ENCODE peak calls at places on chromosomes 5 and 9, in five cellular contexts. One of them, this sample, is unnamed.

GRCh38 chr5:82348749-82349148 is 70.6 kb upstream of the RPS23 start:
- DNase-seq in iPS-NIHi11: no peak
- DNase-seq in EL: no peak
- DNase-seq in MV-4-11: no peak
- DNase-seq in cardiac muscle cell: no peak
- DNase-seq in this sample: no peak

GRCh38 chr5:115733607-115734006 is 82.9 kb downstream of the CDO1 start:
- DNase-seq in iPS-NIHi11: no peak
- DNase-seq in EL: no peak
- DNase-seq in MV-4-11: no peak
- DNase-seq in cardiac muscle cell: no peak
- DNase-seq in this sample: no peak

GRCh38 chr5:180784497-180785097 is 18.0 kb downstream of the MGAT1 start:
- DNase-seq in iPS-NIHi11: peak; percentile 78
- DNase-seq in EL: peak; percentile 85
- DNase-seq in MV-4-11: peak; percentile 58
- DNase-seq in cardiac muscle cell: peak; percentile 88
- DNase-seq in this sample: peak; percentile 87

GRCh38 chr9:98972641-98973545 is 29.2 kb downstream of the COL15A1 start:
- DNase-seq in iPS-NIHi11: no peak
- DNase-seq in EL: no peak
- DNase-seq in MV-4-11: no peak
- DNase-seq in cardiac muscle cell: no peak
- DNase-seq in this sample: no peak

GRCh38 chr9:124771867-124772621 is 933 bp upstream of the NR6A1 start:
- DNase-seq in iPS-NIHi11: peak; percentile 80
- DNase-seq in EL: peak; percentile 77
- DNase-seq in MV-4-11: peak; percentile 22
- DNase-seq in cardiac muscle cell: peak; percentile 81
- DNase-seq in this sample: peak; percentile 84

GRCh38 chr9:113651896-113652295 is 188.4 kb downstream of the RGS3 start:
- DNase-seq in iPS-NIHi11: no peak
- DNase-seq in EL: no peak
- DNase-seq in MV-4-11: no peak
- DNase-seq in cardiac muscle cell: no peak
- DNase-seq in this sample: no peak

GRCh38 chr5:50888754-50889153 is 222.3 kb downstream of the PARP8 start:
- DNase-seq in iPS-NIHi11: no peak
- DNase-seq in EL: no peak
- DNase-seq in MV-4-11: no peak
- DNase-seq in cardiac muscle cell: no peak
- DNase-seq in this sample: peak; percentile 22

GRCh38 chr9:123616707-123617106 is 260.7 kb downstream of the CRB2 start:
- DNase-seq in iPS-NIHi11: no peak
- DNase-seq in EL: no peak
- DNase-seq in MV-4-11: no peak
- DNase-seq in cardiac muscle cell: no peak
- DNase-seq in this sample: no peak

GRCh38 chr5:170470275-170470674 is 33.5 kb upstream of the KCNIP1 start:
- DNase-seq in iPS-NIHi11: no peak
- DNase-seq in EL: no peak
- DNase-seq in MV-4-11: no peak
- DNase-seq in cardiac muscle cell: no peak
- DNase-seq in this sample: no peak

GRCh38 chr5:180832638-180833068 is 28.4 kb downstream of the ZFP62 start:
- DNase-seq in iPS-NIHi11: no peak
- DNase-seq in EL: no peak
- DNase-seq in MV-4-11: no peak
- DNase-seq in cardiac muscle cell: no peak
- DNase-seq in this sample: no peak

GRCh38 chr9:93028448-93029006 is 30.0 kb upstream of the SUSD3 start:
- DNase-seq in iPS-NIHi11: no peak
- DNase-seq in EL: no peak
- DNase-seq in MV-4-11: peak; percentile 94
- DNase-seq in cardiac muscle cell: peak; percentile 49
- DNase-seq in this sample: no peak

GRCh38 chr5:5615569-5615968 is 193.1 kb downstream of the ICE1 start:
- DNase-seq in iPS-NIHi11: no peak
- DNase-seq in EL: no peak
- DNase-seq in MV-4-11: no peak
- DNase-seq in cardiac muscle cell: no peak
- DNase-seq in this sample: no peak

GRCh38 chr5:76403963-76404693 is 1.0 kb downstream of the IQGAP2 start:
- DNase-seq in iPS-NIHi11: peak; percentile 77
- DNase-seq in EL: no peak
- DNase-seq in MV-4-11: peak; percentile 34
- DNase-seq in cardiac muscle cell: no peak
- DNase-seq in this sample: peak; percentile 72

GRCh38 chr5:167684251-167684650 is 607.2 kb upstream of the WWC1 start:
- DNase-seq in iPS-NIHi11: no peak
- DNase-seq in EL: no peak
- DNase-seq in MV-4-11: no peak
- DNase-seq in cardiac muscle cell: peak; percentile 33
- DNase-seq in this sample: no peak

GRCh38 chr9:97984188-97985057 is 1.3 kb downstream of the ANP32B start:
- DNase-seq in iPS-NIHi11: peak; percentile 83
- DNase-seq in EL: peak; percentile 79
- DNase-seq in MV-4-11: peak; percentile 64
- DNase-seq in cardiac muscle cell: peak; percentile 89
- DNase-seq in this sample: peak; percentile 82

This sample was measured in OCI-M1.